ENCODE peak calls at places on chromosomes 6 and 20, in four cellular contexts. M is gastrocnemius medialis, R is cardiac muscle cell, C is heart left ventricle. E is an unnamed sample.

GRCh38 chr6:138278326-138278725 is 60.0 kb upstream of the PBOV1 start:
- DNase-seq in M (no peak), R (peak; percentile 54), C (no peak), E (peak; percentile 31)

GRCh38 chr20:54028276-54029011 is 42.0 kb downstream of the BCAS1 start:
- DNase-seq in M (no peak), R (no peak), C (no peak), E (no peak)

GRCh38 chr6:142408409-142408808 is 106.6 kb downstream of the ADGRG6 start:
- DNase-seq in M (no peak), R (no peak), C (no peak), E (no peak)

GRCh38 chr6:132369526-132369925 is 31.7 kb downstream of the MOXD1 start:
- DNase-seq in M (no peak), R (peak; percentile 72), C (no peak), E (no peak)

GRCh38 chr6:108115598-108116058 is 41.1 kb upstream of the OSTM1 start:
- DNase-seq in M (no peak), R (peak; percentile 55), C (no peak), E (peak; percentile 40)

GRCh38 chr20:1934578-1935573 is 39.7 kb downstream of the SIRPA start:
- DNase-seq in M (peak; percentile 60), R (peak; percentile 97), C (no peak), E (peak; percentile 44)

GRCh38 chr6:128167552-128167951 is 266.7 kb upstream of the THEMIS start:
- DNase-seq in M (no peak), R (no peak), C (no peak), E (no peak)

GRCh38 chr6:22149501-22150490 is 147.0 kb downstream of the PRL start:
- DNase-seq in M (no peak), R (peak; percentile 59), C (no peak), E (no peak)

GRCh38 chr20:48619126-48620101 is 208.4 kb downstream of the PREX1 start:
- DNase-seq in M (no peak), R (peak; percentile 13), C (no peak), E (no peak)

GRCh38 chr6:169157474-169158181 is 96.0 kb downstream of the THBS2 start:
- DNase-seq in M (no peak), R (no peak), C (no peak), E (no peak)

GRCh38 chr20:38730167-38730988 is 6.1 kb downstream of the SLC32A1 start:
- DNase-seq in M (no peak), R (no peak), C (no peak), E (no peak)

GRCh38 chr20:35739294-35740163 is 2.5 kb downstream of the RBM39 start:
- DNase-seq in M (no peak), R (peak; percentile 64), C (no peak), E (no peak)

GRCh38 chr6:84772428-84773132 is 8.2 kb upstream of the TBX18 start:
- DNase-seq in M (no peak), R (peak; percentile 58), C (no peak), E (no peak)

GRCh38 chr6:5401845-5402738 is 140.8 kb downstream of the FARS2 start:
- DNase-seq in M (no peak), R (peak; percentile 56), C (no peak), E (no peak)

GRCh38 chr20:20237093-20237959 is 130.6 kb upstream of the INSM1 start:
- DNase-seq in M (no peak), R (peak; percentile 46), C (no peak), E (peak; percentile 33)

GRCh38 chr20:25207149-25207959 is 11.8 kb downstream of the ENTPD6 start:
- DNase-seq in M (no peak), R (no peak), C (no peak), E (peak; percentile 14)

GRCh38 chr6:139080255-139080920 is 51.8 kb downstream of the ABRACL start:
- DNase-seq in M (peak; percentile 24), R (no peak), C (no peak), E (no peak)

GRCh38 chr20:14688045-14688444 is 350.6 kb upstream of the FLRT3 start:
- DNase-seq in M (no peak), R (no peak), C (no peak), E (no peak)

GRCh38 chr6:24918641-24919403 is 16.9 kb downstream of the RIPOR2 start:
- DNase-seq in M (peak; percentile 68), R (no peak), C (peak; percentile 32), E (no peak)

GRCh38 chr6:130982060-130982459 is 81.0 kb downstream of the EPB41L2 start:
- DNase-seq in M (no peak), R (no peak), C (no peak), E (no peak)

GRCh38 chr6:34745277-34746103 is 11.8 kb upstream of the SNRPC start:
- DNase-seq in M (no peak), R (peak; percentile 62), C (no peak), E (peak; percentile 46)

GRCh38 chr6:119446623-119447008 is 97.1 kb upstream of the MAN1A1 start:
- DNase-seq in M (peak; percentile 44), R (peak; percentile 96), C (peak; percentile 40), E (peak; percentile 59)

GRCh38 chr6:31659649-31660223 is 842 bp downstream of the C6orf47 start:
- DNase-seq in M (no peak), R (peak; percentile 23), C (no peak), E (no peak)

GRCh38 chr20:54131675-54132611 is 41.8 kb downstream of the CYP24A1 start:
- DNase-seq in M (no peak), R (peak; percentile 10), C (no peak), E (no peak)

GRCh38 chr6:13710552-13711383 is 867 bp downstream of the RANBP9 start:
- DNase-seq in M (peak; percentile 40), R (no peak), C (peak; percentile 47), E (peak; percentile 57)

GRCh38 chr6:147958683-147959082 is 384.0 kb upstream of the SASH1 start:
- DNase-seq in M (no peak), R (no peak), C (no peak), E (no peak)

GRCh38 chr20:47790032-47790965 is 5.0 kb upstream of the SULF2 start:
- DNase-seq in M (no peak), R (peak; percentile 96), C (no peak), E (no peak)

GRCh38 chr6:138765896-138766487 is 7.6 kb upstream of the CCDC28A start:
- DNase-seq in M (no peak), R (peak; percentile 67), C (no peak), E (no peak)

GRCh38 chr6:119109654-119110325 is 31.3 kb upstream of the FAM184A start:
- DNase-seq in M (no peak), R (no peak), C (no peak), E (no peak)

DNA sequence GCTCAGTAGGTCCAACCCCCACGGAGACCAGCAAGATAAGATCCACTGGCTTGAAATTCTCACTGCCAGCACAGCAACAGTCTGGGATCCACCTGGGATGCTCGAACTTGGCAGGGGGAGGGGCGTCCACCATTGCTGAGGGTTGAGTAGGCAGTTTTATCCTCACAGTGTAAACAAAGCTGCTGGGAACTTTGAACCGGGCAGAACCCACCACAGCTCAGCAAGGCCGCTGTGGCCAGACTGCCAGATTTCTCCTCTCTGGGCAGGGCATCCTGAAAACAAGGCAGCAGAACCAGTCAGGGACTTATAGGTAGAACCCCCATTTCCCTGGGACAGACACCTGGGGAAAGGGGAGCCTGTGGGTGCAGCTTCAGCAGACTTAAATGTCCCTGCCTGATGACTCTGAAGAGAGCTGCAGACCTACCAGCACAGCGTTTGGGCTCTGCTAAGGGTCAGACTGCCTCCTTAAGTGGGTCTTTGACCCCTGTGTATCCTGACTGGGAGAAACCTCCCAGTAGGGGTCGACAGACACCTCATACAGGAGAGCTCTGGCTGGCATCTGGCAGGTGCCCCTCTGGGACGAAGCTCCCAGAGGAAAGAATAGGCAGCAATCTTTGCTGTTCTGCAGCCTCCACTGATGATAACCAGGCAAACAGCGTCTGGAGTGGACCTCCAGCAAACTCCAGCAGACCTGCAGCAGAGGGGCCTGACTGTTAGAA is 782.4 kb upstream of the EYS start:
- DNase-seq in M (no peak), R (no peak), C (no peak), E (no peak)
- TF ChIP-seq CTCF in M (no peak), R (no peak), C (no peak), E (no peak)

GRCh38 chr6:27700337-27700736 is 211.9 kb downstream of the OR2B2 start:
- DNase-seq in M (no peak), R (no peak), C (no peak), E (no peak)

DNA sequence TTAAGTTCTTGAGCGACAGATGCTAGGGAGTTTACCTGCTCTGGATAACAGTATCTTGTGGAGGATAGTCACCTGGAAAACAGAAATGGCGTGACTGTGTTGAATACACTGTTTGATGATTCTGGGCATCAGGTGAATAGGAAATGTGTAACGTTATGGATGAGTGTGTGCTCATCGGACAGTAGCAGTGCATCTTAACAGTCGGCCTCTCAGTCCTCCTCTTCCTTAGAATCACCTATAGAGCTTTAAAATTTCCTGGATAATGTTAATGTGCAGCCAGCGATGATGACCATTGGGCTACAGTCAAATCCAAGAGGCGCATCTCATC is 217.7 kb downstream of the OR2B2 start:
- DNase-seq in M (no peak), R (no peak), C (no peak), E (no peak)
- H3K4me3 ChIP-seq in M (no peak overlapping the region), R (peak overlapping the region; percentile 79), C (no peak overlapping the region), E (peak overlapping the region; percentile 31)

DNA sequence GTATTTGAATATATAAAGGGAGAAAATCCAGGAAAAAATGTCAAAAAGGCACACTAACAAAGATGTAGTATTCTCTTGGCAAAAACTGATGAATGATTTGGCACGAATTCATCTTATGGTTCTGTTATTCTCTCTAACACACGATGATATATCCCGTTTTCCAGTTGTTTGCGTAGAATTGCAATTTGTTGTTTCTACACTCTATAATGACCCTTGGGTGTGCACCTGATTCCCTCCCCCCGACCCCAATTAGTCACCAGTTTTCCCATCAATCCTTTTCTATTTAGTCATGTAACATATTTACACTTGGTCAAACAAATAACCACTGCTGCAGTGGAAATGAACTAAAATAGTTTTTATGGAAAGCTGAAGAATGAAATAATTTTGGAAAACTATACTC is 1.5 kb upstream of the ARID1B start:
- DNase-seq in M (no peak), R (no peak), C (no peak), E (no peak)
- H3K27ac ChIP-seq in M (peak overlapping the region; percentile 96), R (peak overlapping the region; percentile 99), C (peak overlapping the region; percentile 95), E (peak overlapping the region; percentile 99)

DNA sequence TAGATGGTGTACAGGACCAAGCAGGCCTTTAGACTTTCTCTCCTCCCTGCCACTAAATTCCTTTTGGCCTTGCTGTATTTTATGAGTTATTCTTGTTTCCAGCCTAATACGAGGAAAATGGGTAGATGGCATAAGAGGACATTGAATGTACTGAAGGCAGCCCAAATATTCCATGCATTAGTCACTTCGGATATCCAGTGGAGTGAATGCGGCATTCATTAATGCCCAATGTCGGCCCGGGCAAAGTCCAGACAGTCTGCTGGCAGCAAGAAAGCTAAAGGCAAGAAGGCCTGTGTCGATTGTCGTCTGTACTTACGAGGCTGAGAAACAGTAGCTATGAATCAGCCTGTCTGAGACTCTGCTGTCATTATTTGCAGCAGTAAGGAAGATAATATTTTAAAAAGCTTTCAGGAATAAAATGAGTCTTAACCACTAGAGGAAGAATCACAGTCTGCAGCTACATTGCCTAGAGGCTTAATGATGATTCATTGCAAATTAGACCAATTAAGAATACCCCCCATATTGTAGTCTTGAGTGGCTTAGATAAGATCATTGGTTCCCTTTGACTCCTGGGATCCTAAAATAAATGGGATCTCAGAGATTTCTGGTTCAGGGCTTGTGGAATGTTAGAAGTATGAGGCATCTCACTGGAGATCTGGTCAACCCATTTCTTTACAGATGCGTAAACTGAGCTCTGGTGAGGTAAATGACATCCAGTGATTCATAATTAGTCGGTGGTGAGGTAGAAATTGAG is 534.1 kb upstream of the JAG1 start:
- DNase-seq in M (no peak), R (peak; percentile 49), C (no peak), E (peak; percentile 21)
- TF ChIP-seq CTCF in M (no peak), R (no peak), C (no peak), E (no peak)

GRCh38 chr20:45372241-45372640 is 5.9 kb downstream of the TP53TG5 start:
- DNase-seq in M (no peak), R (no peak), C (no peak), E (no peak)
- H3K4me3 ChIP-seq in M (no peak overlapping the region), R (no peak overlapping the region), C (peak overlapping the region; percentile 73), E (no peak overlapping the region)

GRCh38 chr6:113642714-113643442 is 214.3 kb upstream of the MARCKS start:
- DNase-seq in M (no peak), R (peak; percentile 26), C (no peak), E (peak; percentile 96)
- H3K27ac ChIP-seq in M (no peak overlapping the region), R (peak overlapping the region; percentile 76), C (no peak overlapping the region), E (peak overlapping the region; percentile 83)

E was measured in pancreas.